ENCODE peak calls at places on chromosomes 11 and 22, in six cellular contexts. E, Q, W, K, S and L are unnamed samples.

GRCh38 chr22:46390652-46391301 is 55.3 kb downstream of the TRMU start:
- DNase-seq in E (peak), Q (no peak), W (peak), K (peak), S (peak), L (no peak)

GRCh38 chr11:34570584-34570983 is 50.3 kb upstream of the EHF start:
- DNase-seq in E (peak), Q (peak), W (no peak), K (no peak), S (peak), L (no peak)

GRCh38 chr11:78074756-78075155 is 4.9 kb downstream of the NDUFC2 start:
- DNase-seq in E (no peak), Q (no peak), W (no peak), K (no peak), S (no peak), L (no peak)

GRCh38 chr22:43126506-43127165 is 16.1 kb downstream of the BIK start:
- DNase-seq in E (peak), Q (no peak), W (peak), K (no peak), S (peak), L (no peak)

GRCh38 chr22:46233231-46233630 is 16.9 kb downstream of the CDPF1 start:
- DNase-seq in E (peak), Q (no peak), W (peak), K (peak), S (peak), L (no peak)

GRCh38 chr22:46806789-46807188 is 44.3 kb downstream of the TBC1D22A start:
- DNase-seq in E (no peak), Q (peak), W (no peak), K (no peak), S (no peak), L (no peak)

GRCh38 chr11:67436459-67437081 is 912 bp downstream of the PTPRCAP start:
- DNase-seq in E (no peak), Q (no peak), W (no peak), K (no peak), S (no peak), L (peak)

GRCh38 chr22:37998543-37998942 is 14.2 kb upstream of the SOX10 start:
- DNase-seq in E (peak), Q (no peak), W (no peak), K (no peak), S (no peak), L (no peak)

GRCh38 chr11:88103337-88104206 is 71.7 kb downstream of the RAB38 start:
- DNase-seq in E (peak), Q (peak), W (peak), K (no peak), S (peak), L (peak)

GRCh38 chr11:75509201-75509600 is 16.5 kb downstream of the GDPD5 start:
- DNase-seq in E (no peak), Q (no peak), W (no peak), K (no peak), S (no peak), L (no peak)

GRCh38 chr22:21702700-21703683 is 32.6 kb downstream of the YPEL1 start:
- DNase-seq in E (no peak), Q (no peak), W (no peak), K (no peak), S (no peak), L (no peak)

GRCh38 chr11:8233691-8234424 is 29.8 kb downstream of the LMO1 start:
- DNase-seq in E (peak), Q (no peak), W (peak), K (no peak), S (peak), L (no peak)

GRCh38 chr11:58394195-58394594 is 12.5 kb downstream of the OR5B3 start:
- DNase-seq in E (peak), Q (no peak), W (peak), K (no peak), S (peak), L (no peak)

GRCh38 chr22:44192811-44193536 is 12.2 kb downstream of the PARVG start:
- DNase-seq in E (no peak), Q (no peak), W (no peak), K (no peak), S (no peak), L (no peak)

GRCh38 chr22:26075233-26075632 is 94.0 kb upstream of the SEZ6L start:
- DNase-seq in E (no peak), Q (no peak), W (no peak), K (no peak), S (no peak), L (no peak)

GRCh38 chr11:70054020-70054419 is 24.1 kb upstream of the ANO1 start:
- DNase-seq in E (no peak), Q (no peak), W (no peak), K (no peak), S (no peak), L (no peak)

GRCh38 chr11:118283756-118284350 is 19.8 kb upstream of the MPZL2 start:
- DNase-seq in E (no peak), Q (no peak), W (no peak), K (no peak), S (no peak), L (no peak)

GRCh38 chr11:9601041-9601875 is 27.8 kb downstream of the WEE1 start:
- DNase-seq in E (peak), Q (peak), W (peak), K (no peak), S (peak), L (peak)

GRCh38 chr11:115806056-115806455 is 301.8 kb upstream of the CADM1 start:
- DNase-seq in E (no peak), Q (no peak), W (no peak), K (no peak), S (no peak), L (no peak)

GRCh38 chr11:61532136-61533038 is 23.8 kb downstream of the LRRC10B start:
- DNase-seq in E (peak), Q (peak), W (no peak), K (no peak), S (peak), L (peak)

GRCh38 chr22:50526849-50527801 is 1.7 kb upstream of the SCO2 start:
- DNase-seq in E (no peak), Q (no peak), W (no peak), K (peak), S (peak), L (peak)

GRCh38 chr11:12441081-12441801 is 63.9 kb downstream of the PARVA start:
- DNase-seq in E (no peak), Q (no peak), W (no peak), K (no peak), S (peak), L (no peak)

GRCh38 chr11:57432714-57433163 is 5.8 kb upstream of the SLC43A3 start:
- DNase-seq in E (peak), Q (no peak), W (peak), K (no peak), S (peak), L (no peak)

GRCh38 chr11:17775507-17776212 is 41.1 kb downstream of the KCNC1 start:
- DNase-seq in E (no peak), Q (no peak), W (no peak), K (no peak), S (no peak), L (no peak)

GRCh38 chr11:74681686-74682651 is 49.3 kb downstream of the CHRDL2 start:
- DNase-seq in E (no peak), Q (no peak), W (no peak), K (peak), S (no peak), L (no peak)

GRCh38 chr11:2422461-2423156 is 21.7 kb downstream of the TRPM5 start:
- DNase-seq in E (no peak), Q (no peak), W (no peak), K (no peak), S (no peak), L (no peak)

GRCh38 chr11:62461740-62462522 is 43.1 kb downstream of the SCGB1A1 start:
- DNase-seq in E (no peak), Q (peak), W (no peak), K (no peak), S (peak), L (no peak)

GRCh38 chr11:119085523-119085878 is 820 bp downstream of the HMBS start:
- DNase-seq in E (no peak), Q (no peak), W (no peak), K (no peak), S (no peak), L (no peak)

GRCh38 chr11:128859563-128860441 is 7.3 kb downstream of the KCNJ1 start:
- DNase-seq in E (peak), Q (peak), W (peak), K (peak), S (peak), L (peak)

GRCh38 chr11:76207642-76208378 is 1.5 kb upstream of the WNT11 start:
- DNase-seq in E (peak), Q (peak), W (peak), K (peak), S (peak), L (peak)

GRCh38 chr11:10495464-10495786 is 40.4 kb downstream of the AMPD3 start:
- DNase-seq in E (no peak), Q (no peak), W (no peak), K (no peak), S (no peak), L (peak)

GRCh38 chr22:38125038-38125610 is 14.6 kb upstream of the BAIAP2L2 start:
- DNase-seq in E (no peak), Q (no peak), W (no peak), K (no peak), S (no peak), L (no peak)

GRCh38 chr11:95318459-95318858 is 87.5 kb upstream of the SESN3 start:
- DNase-seq in E (no peak), Q (no peak), W (no peak), K (no peak), S (no peak), L (no peak)

GRCh38 chr22:35894937-35895708 is 133.5 kb downstream of the RBFOX2 start:
- DNase-seq in E (peak), Q (no peak), W (peak), K (no peak), S (peak), L (no peak)

GRCh38 chr11:32309541-32310217 is 125.7 kb downstream of the WT1 start:
- DNase-seq in E (no peak), Q (no peak), W (no peak), K (no peak), S (peak), L (no peak)

GRCh38 chr11:40186401-40187091 is 1272.9 kb downstream of the LRRC4C start:
- DNase-seq in E (no peak), Q (no peak), W (no peak), K (no peak), S (no peak), L (no peak)

GRCh38 chr22:37778370-37779009 is 29.2 kb upstream of the GCAT start:
- DNase-seq in E (no peak), Q (no peak), W (no peak), K (no peak), S (peak), L (no peak)

GRCh38 chr11:396511-396947 is 2.5 kb downstream of the PKP3 start:
- DNase-seq in E (no peak), Q (no peak), W (no peak), K (no peak), S (peak), L (peak)

GRCh38 chr11:398826-399225 is 4.8 kb downstream of the PKP3 start:
- DNase-seq in E (no peak), Q (no peak), W (no peak), K (no peak), S (peak), L (no peak)

GRCh38 chr11:395866-396265 is 1.9 kb downstream of the PKP3 start:
- DNase-seq in E (peak), Q (no peak), W (no peak), K (no peak), S (no peak), L (no peak)

GRCh38 chr11:394858-395655 is 1.0 kb downstream of the PKP3 start:
- DNase-seq in E (no peak), Q (no peak), W (no peak), K (no peak), S (no peak), L (no peak)

DNA sequence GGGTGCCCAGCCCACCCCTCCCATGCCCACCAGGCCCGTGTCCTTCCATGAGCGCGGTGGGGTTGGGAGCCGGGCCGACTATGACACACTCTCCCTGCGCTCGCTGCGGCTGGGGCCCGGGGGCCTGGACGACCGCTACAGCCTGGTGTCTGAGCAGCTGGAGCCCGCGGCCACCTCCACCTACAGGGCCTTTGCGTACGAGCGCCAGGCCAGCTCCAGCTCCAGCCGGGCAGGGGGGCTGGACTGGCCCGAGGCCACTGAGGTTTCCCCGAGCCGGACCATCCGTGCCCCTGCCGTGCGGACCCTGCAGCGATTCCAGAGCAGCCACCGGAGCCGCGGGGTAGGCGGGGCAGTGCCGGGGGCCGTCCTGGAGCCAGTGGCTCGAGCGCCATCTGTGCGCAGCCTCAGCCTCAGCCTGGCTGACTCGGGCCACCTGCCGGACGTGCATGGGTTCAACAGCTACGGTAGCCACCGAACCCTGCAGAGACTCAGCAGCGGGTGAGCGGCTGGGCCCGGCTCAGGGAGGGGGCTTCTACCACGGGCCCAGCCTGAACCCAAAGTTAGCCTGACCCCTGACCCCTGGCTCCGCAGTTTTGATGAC is 3.0 kb downstream of the PKP3 start:
- DNase-seq in E (no peak), Q (peak), W (peak), K (peak), S (peak), L (peak)
- TF ChIP-seq CTCF in E (no peak), Q (peak), W (peak), K (peak), S (peak), L (peak)

GRCh38 chr11:91265946-91266345 is 958.7 kb upstream of the FAT3 start:
- DNase-seq in E (no peak), Q (no peak), W (no peak), K (no peak), S (no peak), L (no peak)
- TF ChIP-seq CTCF in E (no peak), Q (no peak), W (no peak), K (no peak), S (no peak), L (no peak)

DNA sequence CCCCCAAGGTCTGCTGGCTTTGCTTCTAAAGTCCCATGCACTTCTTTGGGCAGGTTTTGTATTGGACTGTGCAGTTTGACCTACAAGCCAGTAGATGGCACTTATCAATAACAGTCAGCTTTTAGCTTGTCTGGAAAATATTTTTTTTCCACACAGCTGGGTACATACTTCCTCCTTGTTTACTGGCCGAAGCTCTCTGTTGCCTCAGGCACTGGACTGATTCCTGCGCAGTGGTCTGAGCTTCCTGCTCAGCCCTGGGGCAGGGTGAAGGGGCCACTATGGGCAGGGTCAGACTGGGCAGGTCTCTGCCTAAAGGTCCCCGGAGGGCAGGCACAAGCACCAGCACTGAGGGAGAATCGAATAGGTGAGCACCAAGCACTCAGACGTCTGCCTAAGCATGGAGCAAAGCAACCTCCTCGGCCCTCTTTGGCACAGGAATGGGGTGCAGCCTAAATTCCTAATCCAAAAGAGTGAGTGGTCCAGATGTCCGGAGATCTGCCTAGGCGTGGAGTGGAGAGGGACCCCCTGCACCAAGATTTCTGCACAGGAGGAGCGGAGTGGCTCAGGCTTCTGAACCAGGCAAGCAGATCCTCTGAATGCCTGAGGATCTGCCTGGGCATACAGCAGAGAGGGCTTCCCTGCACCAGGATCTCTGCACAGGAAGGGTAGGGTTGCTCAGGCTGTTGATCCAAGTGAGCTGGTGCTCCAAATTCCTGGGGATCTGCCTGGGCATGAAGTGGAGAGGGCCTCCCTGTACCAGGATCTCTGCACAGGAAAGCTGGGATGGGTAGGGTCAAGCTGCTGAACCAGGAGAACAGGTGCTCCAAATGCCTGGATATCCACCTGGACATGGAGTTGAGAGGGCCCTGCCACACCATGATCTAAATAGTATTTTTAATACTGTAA is 105.9 kb upstream of the C11orf58 start:
- DNase-seq in E (peak), Q (peak), W (peak), K (no peak), S (no peak), L (no peak)
- TF ChIP-seq CTCF in E (peak), Q (peak), W (peak), K (peak), S (peak), L (peak)

GRCh38 chr11:46275964-46276641 is 1.4 kb upstream of the CREB3L1 start:
- DNase-seq in E (no peak), Q (no peak), W (no peak), K (no peak), S (no peak), L (no peak)
- TF ChIP-seq CTCF in E (no peak), Q (no peak), W (no peak), K (no peak), S (no peak), L (no peak)

GRCh38 chr22:28937206-28938025 is 54.0 kb downstream of the ZNRF3 start:
- DNase-seq in E (no peak), Q (no peak), W (no peak), K (no peak), S (no peak), L (no peak)

GRCh38 chr22:28936200-28936599 is 52.8 kb downstream of the ZNRF3 start:
- DNase-seq in E (no peak), Q (no peak), W (no peak), K (no peak), S (no peak), L (no peak)

GRCh38 chr22:28934026-28934425 is 50.7 kb downstream of the ZNRF3 start:
- DNase-seq in E (no peak), Q (no peak), W (no peak), K (no peak), S (no peak), L (no peak)

GRCh38 chr22:28935140-28935539 is 51.8 kb downstream of the ZNRF3 start:
- DNase-seq in E (no peak), Q (no peak), W (no peak), K (no peak), S (no peak), L (no peak)

DNA sequence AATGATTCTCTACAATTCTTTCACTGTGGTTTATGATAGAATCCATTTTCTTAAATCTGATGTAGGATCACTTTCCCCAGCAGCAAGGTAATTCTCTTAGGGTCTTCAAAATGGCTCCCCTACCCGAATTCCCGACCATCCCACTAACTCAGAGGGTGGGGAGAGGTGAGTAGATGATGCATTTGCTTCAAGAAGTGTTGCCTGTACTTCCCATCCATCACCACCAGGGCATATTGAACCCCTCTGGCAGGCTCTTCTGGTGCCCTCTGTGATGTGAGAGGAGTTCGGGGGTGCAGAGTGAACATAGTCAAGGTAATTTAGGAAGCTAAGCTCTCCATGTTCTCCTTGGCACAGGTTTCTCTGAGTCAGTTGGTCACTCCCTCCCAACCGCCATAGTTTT is 52.3 kb downstream of the ZNRF3 start:
- DNase-seq in E (no peak), Q (no peak), W (no peak), K (no peak), S (no peak), L (no peak)
- TF ChIP-seq CTCF in E (peak), Q (peak), W (peak), K (no peak), S (no peak), L (no peak)